ENCODE peak calls at places on chromosomes 5 and 9, in six cellular contexts. H, U, A, T, S and V are unnamed samples.

GRCh38 chr5:109253262-109253661 is 156.5 kb downstream of the PJA2 start:
- DNase-seq in S (no peak), H (no peak), A (no peak), U (no peak), T (no peak), V (no peak)

GRCh38 chr5:83397658-83398057 is 73.9 kb upstream of the VCAN start:
- DNase-seq in T (no peak), U (no peak), A (no peak), H (no peak), S (no peak), V (no peak)

GRCh38 chr5:35183243-35183955 is 46.9 kb downstream of the PRLR start:
- DNase-seq in H (peak; percentile 10), S (peak; percentile 27), U (peak; percentile 63), A (peak; percentile 34), T (peak; percentile 65), V (peak; percentile 43)

GRCh38 chr9:76374702-76375543 is 19.3 kb downstream of the RFK start:
- DNase-seq in T (peak; percentile 85), H (no peak), U (no peak), S (no peak), A (no peak), V (peak; percentile 50)

GRCh38 chr9:70924905-70925547 is 196.4 kb downstream of the TRPM3 start:
- DNase-seq in S (no peak), A (peak; percentile 18), H (peak; percentile 48), T (peak; percentile 56), U (no peak), V (peak; percentile 33)

GRCh38 chr5:124330595-124330994 is 415.8 kb downstream of the ZNF608 start:
- DNase-seq in T (no peak), U (no peak), S (no peak), A (no peak), H (no peak), V (no peak)

GRCh38 chr5:6773342-6774035 is 60.3 kb downstream of the TENT4A start:
- DNase-seq in U (no peak), T (no peak), A (no peak), S (no peak), H (no peak), V (no peak)

GRCh38 chr5:127031147-127031862 is 947 bp upstream of the MARCHF3 start:
- DNase-seq in U (no peak), H (no peak), T (no peak), A (no peak), S (no peak), V (no peak)

GRCh38 chr5:33261305-33261704 is 179.5 kb upstream of the TARS1 start:
- DNase-seq in H (no peak), T (no peak), U (no peak), S (no peak), A (no peak), V (no peak)

GRCh38 chr9:93899609-93900435 is 55.3 kb downstream of the BARX1 start:
- DNase-seq in H (no peak), A (no peak), S (no peak), T (no peak), U (peak; percentile 34), V (no peak)

GRCh38 chr5:78591972-78592700 is 56.4 kb downstream of the LHFPL2 start:
- DNase-seq in S (peak; percentile 63), H (no peak), T (no peak), U (no peak), A (no peak), V (no peak)

GRCh38 chr5:142683885-142684505 is 1.9 kb downstream of the FGF1 start:
- DNase-seq in T (no peak), H (no peak), U (no peak), S (no peak), A (no peak), V (no peak)

GRCh38 chr5:140324834-140325195 is 21.6 kb downstream of the HBEGF start:
- DNase-seq in T (no peak), H (no peak), S (no peak), U (no peak), A (no peak), V (no peak)

GRCh38 chr9:29230931-29231330 is 1657.7 kb upstream of the C9orf72 start:
- DNase-seq in H (no peak), U (no peak), A (no peak), S (no peak), T (no peak), V (no peak)

GRCh38 chr9:107086460-107086859 is 196.6 kb upstream of the RAD23B start:
- DNase-seq in S (no peak), U (no peak), H (no peak), T (no peak), A (no peak), V (no peak)

GRCh38 chr5:43065384-43066230 is 25.5 kb upstream of the ANXA2R start:
- DNase-seq in T (no peak), U (no peak), S (no peak), H (no peak), A (no peak), V (no peak)

GRCh38 chr5:34914671-34915138 is 599 bp downstream of the RAD1 start:
- DNase-seq in T (no peak), S (no peak), U (peak; percentile 54), H (no peak), A (peak; percentile 55), V (no peak)

GRCh38 chr5:143582869-143583268 is 179.4 kb upstream of the NR3C1 start:
- DNase-seq in T (no peak), H (no peak), U (no peak), S (no peak), A (no peak), V (no peak)

GRCh38 chr5:98700730-98701129 is 72.7 kb upstream of the RGMB start:
- DNase-seq in U (no peak), H (no peak), T (no peak), S (no peak), A (no peak), V (no peak)
- TF ChIP-seq ZNF274 in U (no peak), H (no peak), T (no peak), S (no peak), A (no peak), V (no peak)

GRCh38 chr5:116559239-116559638 is 15.4 kb downstream of the SEMA6A start:
- DNase-seq in A (no peak), H (no peak), S (no peak), U (peak; percentile 67), T (no peak), V (no peak)

GRCh38 chr5:116561658-116562057 is 13.0 kb downstream of the SEMA6A start:
- DNase-seq in S (no peak), A (no peak), T (no peak), H (no peak), U (no peak), V (no peak)

GRCh38 chr5:116559673-116560164 is 14.9 kb downstream of the SEMA6A start:
- DNase-seq in S (no peak), T (no peak), A (no peak), U (no peak), H (no peak), V (no peak)

GRCh38 chr5:116554764-116555163 is 19.9 kb downstream of the SEMA6A start:
- DNase-seq in S (no peak), A (no peak), T (peak; percentile 44), H (no peak), U (no peak), V (no peak)

DNA sequence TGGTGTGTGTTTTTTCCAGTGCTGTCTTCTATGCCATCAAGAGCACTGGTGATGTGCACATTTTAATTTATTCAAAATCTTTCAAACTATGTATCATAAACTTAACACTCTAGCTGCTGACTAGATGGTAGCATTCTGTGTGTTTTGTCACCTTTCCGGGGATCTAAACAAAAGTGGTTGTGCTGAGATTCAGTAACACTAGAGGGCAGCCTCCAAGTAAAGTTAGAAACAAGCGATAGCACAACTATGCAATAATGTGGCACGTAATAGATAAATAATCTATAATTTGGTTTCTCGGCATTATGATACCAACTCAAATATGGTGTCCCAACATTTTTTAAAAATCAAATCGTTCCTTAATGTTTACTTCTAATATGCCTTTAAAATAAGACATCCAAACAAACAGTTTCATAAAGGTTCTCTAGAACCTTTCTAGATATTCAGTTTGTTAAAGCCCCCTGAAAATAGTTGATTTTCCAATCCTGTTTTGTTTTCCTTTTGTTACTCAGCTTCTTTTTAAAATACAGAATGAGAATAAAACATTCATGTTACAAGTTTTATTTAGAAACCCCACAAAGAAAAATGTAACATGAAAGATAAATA is 16.9 kb downstream of the SEMA6A start:
- DNase-seq in U (no peak), A (peak; percentile 22), S (no peak), T (peak; percentile 39), H (no peak), V (no peak)
- TF ChIP-seq ZNF274 in U (no peak), A (no peak), S (no peak), T (no peak), H (no peak), V (no peak)

GRCh38 chr9:137453643-137454081 is 5.5 kb downstream of the NSMF start:
- DNase-seq in U (peak; percentile 86), S (no peak), A (peak; percentile 90), H (no peak), T (peak; percentile 41), V (peak; percentile 75)
- TF ChIP-seq ZNF274 in U (no peak), S (no peak), A (no peak), H (no peak), T (no peak), V (no peak)

DNA sequence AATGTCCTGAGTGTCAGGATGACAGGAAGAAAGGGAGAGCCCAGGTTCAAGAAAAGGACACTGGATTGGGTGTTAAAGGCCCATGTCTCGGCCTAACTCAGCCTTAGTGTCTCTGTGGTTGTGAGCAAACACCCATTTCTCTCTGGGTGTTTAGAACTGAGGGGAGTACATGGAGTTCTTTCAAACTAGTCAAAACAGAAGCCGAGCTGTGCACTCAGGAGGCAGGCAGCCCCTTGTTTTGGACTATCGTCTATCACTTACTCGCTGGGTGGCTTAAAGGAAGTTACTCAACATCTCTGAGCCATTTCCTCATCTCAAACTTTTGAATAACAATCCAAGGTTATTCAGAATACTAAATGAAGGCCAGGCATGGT is 40.0 kb downstream of the NAIF1 start:
- DNase-seq in U (no peak), A (no peak), S (no peak), H (no peak), T (no peak), V (no peak)
- TF ChIP-seq ZNF274 in U (no peak), A (no peak), S (no peak), H (no peak), T (no peak), V (no peak)

DNA sequence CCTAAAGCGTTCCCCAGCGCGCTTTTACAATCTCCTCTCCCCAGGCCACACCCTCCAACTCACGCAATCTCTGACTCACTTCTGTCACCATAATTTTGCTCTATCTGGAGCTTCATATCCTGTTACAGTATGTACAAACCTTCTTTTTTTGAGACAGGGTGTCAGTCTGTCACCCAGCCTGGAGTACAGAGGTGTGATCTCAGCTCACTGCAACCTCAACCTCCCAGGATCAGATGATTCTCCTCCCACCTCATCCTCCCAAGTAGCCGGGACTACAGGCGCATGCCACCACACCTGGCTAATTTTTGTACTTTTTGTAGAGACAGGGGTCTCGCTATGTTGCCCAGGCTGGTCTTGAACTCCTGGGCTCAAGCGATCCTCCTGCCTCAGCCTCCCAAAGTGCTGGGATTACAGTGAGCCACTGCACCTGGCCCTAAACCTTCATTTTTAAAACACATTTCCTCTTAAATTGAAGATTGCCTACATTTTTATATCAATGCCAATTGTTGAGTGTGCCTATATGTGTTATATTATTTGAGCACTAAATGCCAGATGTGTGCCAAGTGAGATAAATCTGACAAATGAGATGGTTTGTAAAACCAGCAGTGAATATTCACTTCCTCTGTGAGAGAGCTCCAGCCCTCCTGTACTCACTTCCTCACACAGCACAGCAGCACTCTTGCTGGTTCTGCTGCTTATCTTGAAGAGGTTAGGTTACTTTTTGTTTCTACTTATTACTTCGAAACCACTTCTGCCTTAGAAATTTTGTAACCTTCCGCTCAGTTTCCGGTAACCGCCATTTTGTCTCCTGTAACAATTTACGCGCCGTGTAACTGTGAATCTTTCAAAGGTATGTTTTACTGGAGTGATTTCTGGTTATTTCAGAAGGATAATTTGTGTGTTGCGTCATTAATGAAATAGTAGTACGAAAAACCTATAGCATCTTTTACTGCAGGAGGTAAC is 57.9 kb downstream of the DOCK8 start:
- DNase-seq in H (no peak), U (no peak), S (peak; percentile 89), T (no peak), A (peak; percentile 58), V (no peak)
- TF ChIP-seq ZNF274 in H (no peak), U (no peak), S (no peak), T (no peak), A (no peak), V (no peak)